ENCODE peak calls at places on chromosomes 4 and X, in five cellular contexts. G is stimulated activated CD8-positive, alpha-beta memory T cell treated with anti-CD3 and anti-CD28 coated beads, Interleukin-4, amount 100 ng/mL, for 24 hours; S is NCI-H2171; I is NCI-H1092 treated with DMSO at 0.1 percent for 48 hours; Q is GDM1. F is an unnamed sample.

GRCh38 chr4:78644744-78645330 is 93.3 kb downstream of the ANXA3 start:
- DNase-seq in G (peak), S (no peak), I (peak), Q (peak), F (peak)

GRCh38 chrX:56802921-56803848 is 74.1 kb downstream of the NBDY start:
- DNase-seq in G (peak), S (no peak), I (peak), Q (peak), F (no peak)

GRCh38 chrX:24838624-24839023 is 144.9 kb downstream of the POLA1 start:
- DNase-seq in G (no peak), S (no peak), I (peak), Q (peak), F (no peak)

GRCh38 chr4:99763635-99764101 is 53.0 kb upstream of the DAPP1 start:
- DNase-seq in G (no peak), S (no peak), I (no peak), Q (no peak), F (peak)

GRCh38 chrX:16033336-16033735 is 90.0 kb upstream of the GRPR start:
- DNase-seq in G (no peak), S (no peak), I (no peak), Q (no peak), F (no peak)

GRCh38 chrX:124194903-124195302 is 137.6 kb upstream of the TEX13D start:
- DNase-seq in G (no peak), S (no peak), I (no peak), Q (no peak), F (no peak)

GRCh38 chr4:78720994-78721677 is 55.0 kb upstream of the BMP2K start:
- DNase-seq in G (peak), S (no peak), I (no peak), Q (peak), F (no peak)

GRCh38 chrX:349196-349595 is 30.6 kb upstream of the GTPBP6 start:
- DNase-seq in G (no peak), S (no peak), I (no peak), Q (no peak), F (no peak)